ENCODE peak calls at places on chromosomes 4 and X, in ten cellular contexts. K is hepatocyte, R is upper lobe of right lung, S is AG09309, J is A549, P is lower lobe of right lung, L is brain microvascular endothelial cell, G is AG04449, I is GM12864, V is GM23338. Y is an unnamed sample.

GRCh38 chrX:22314211-22314610 is 41.5 kb downstream of the CBLL2 start:
- DNase-seq in K (no peak), R (no peak), S (no peak), J (no peak), P (no peak), L (no peak), G (no peak), I (no peak), V (no peak), Y (no peak)

GRCh38 chrX:68989865-68990606 is 161.2 kb downstream of the EFNB1 start:
- DNase-seq in K (peak), R (no peak), S (peak), J (no peak), P (no peak), L (peak), G (peak), I (no peak), V (peak), Y (no peak)

GRCh38 chr4:169617306-169617705 is 3.1 kb upstream of the CLCN3 start:
- DNase-seq in K (no peak), R (no peak), S (no peak), J (no peak), P (no peak), L (no peak), G (no peak), I (no peak), V (no peak), Y (no peak)

GRCh38 chr4:2290974-2291704 is 29.2 kb upstream of the MXD4 start:
- DNase-seq in K (peak), R (peak), S (no peak), J (no peak), P (no peak), L (no peak), G (no peak), I (peak), V (no peak), Y (peak)

GRCh38 chrX:154458954-154459829 is 1.1 kb downstream of the PLXNA3 start:
- DNase-seq in K (peak), R (no peak), S (no peak), J (no peak), P (peak), L (no peak), G (no peak), I (no peak), V (no peak), Y (no peak)

GRCh38 chr4:106495498-106495897 is 126.9 kb upstream of the GIMD1 start:
- DNase-seq in K (peak), R (no peak), S (peak), J (no peak), P (no peak), L (no peak), G (peak), I (no peak), V (no peak), Y (no peak)

GRCh38 chrX:21398424-21398823 is 24.2 kb downstream of the CNKSR2 start:
- DNase-seq in K (no peak), R (no peak), S (no peak), J (no peak), P (no peak), L (no peak), G (no peak), I (no peak), V (no peak), Y (no peak)

GRCh38 chr4:174592985-174593335 is 70.7 kb upstream of the HPGD start:
- DNase-seq in K (peak), R (no peak), S (peak), J (peak), P (no peak), L (peak), G (no peak), I (no peak), V (no peak), Y (no peak)

GRCh38 chrX:147699061-147699460 is 212.7 kb upstream of the FMR1 start:
- DNase-seq in K (no peak), R (no peak), S (no peak), J (no peak), P (no peak), L (no peak), G (no peak), I (no peak), V (peak), Y (no peak)

GRCh38 chr4:7210818-7211217 is 18.5 kb downstream of the SORCS2 start:
- DNase-seq in K (no peak), R (no peak), S (peak), J (peak), P (no peak), L (peak), G (peak), I (no peak), V (no peak), Y (no peak)

GRCh38 chrX:46180258-46180687 is 364.9 kb downstream of the ZNF674 start:
- DNase-seq in K (no peak), R (no peak), S (peak), J (peak), P (no peak), L (peak), G (peak), I (peak), V (no peak), Y (peak)

GRCh38 chrX:35711281-35711680 is 86.9 kb upstream of the MAGEB16 start:
- DNase-seq in K (no peak), R (no peak), S (no peak), J (no peak), P (no peak), L (peak), G (no peak), I (no peak), V (no peak), Y (no peak)

GRCh38 chr4:14375816-14376215 is 626.5 kb upstream of the CPEB2 start:
- DNase-seq in K (no peak), R (no peak), S (no peak), J (no peak), P (no peak), L (peak), G (no peak), I (no peak), V (no peak), Y (no peak)

GRCh38 chr4:52864816-52865215 is 2.7 kb downstream of the RASL11B start:
- DNase-seq in K (peak), R (no peak), S (peak), J (no peak), P (no peak), L (peak), G (peak), I (no peak), V (no peak), Y (no peak)

GRCh38 chr4:80184791-80185756 is 12.2 kb upstream of the PRDM8 start:
- DNase-seq in K (no peak), R (no peak), S (no peak), J (no peak), P (no peak), L (no peak), G (no peak), I (no peak), V (peak), Y (no peak)

GRCh38 chr4:1784395-1784788 is 8.7 kb upstream of the FGFR3 start:
- DNase-seq in K (no peak), R (no peak), S (no peak), J (no peak), P (no peak), L (no peak), G (no peak), I (no peak), V (no peak), Y (no peak)

GRCh38 chrX:43836435-43837184 is 45.6 kb downstream of the MAOB start:
- DNase-seq in K (peak), R (no peak), S (no peak), J (peak), P (no peak), L (no peak), G (no peak), I (no peak), V (peak), Y (peak)

GRCh38 chr4:123386608-123387007 is 10.0 kb upstream of the SPRY1 start:
- DNase-seq in K (no peak), R (no peak), S (no peak), J (no peak), P (no peak), L (peak), G (no peak), I (no peak), V (no peak), Y (no peak)

GRCh38 chr4:40434126-40434692 is 99.1 kb downstream of the CHRNA9 start:
- DNase-seq in K (no peak), R (no peak), S (no peak), J (no peak), P (no peak), L (no peak), G (no peak), I (no peak), V (peak), Y (no peak)

GRCh38 chrX:48924270-48924669 is 5.4 kb upstream of the PIM2 start:
- DNase-seq in K (no peak), R (no peak), S (no peak), J (no peak), P (no peak), L (no peak), G (no peak), I (no peak), V (no peak), Y (no peak)

GRCh38 chr4:17480530-17480929 is 31.4 kb downstream of the QDPR start:
- DNase-seq in K (no peak), R (no peak), S (no peak), J (no peak), P (no peak), L (no peak), G (no peak), I (no peak), V (no peak), Y (no peak)

GRCh38 chrX:19902110-19902509 is 14.7 kb upstream of the SH3KBP1 start:
- DNase-seq in K (no peak), R (peak), S (no peak), J (no peak), P (peak), L (peak), G (no peak), I (no peak), V (no peak), Y (no peak)

GRCh38 chr4:110452546-110452945 is 23.4 kb upstream of the ENPEP start:
- DNase-seq in K (no peak), R (no peak), S (no peak), J (no peak), P (no peak), L (no peak), G (no peak), I (no peak), V (peak), Y (no peak)

GRCh38 chr4:127868196-127868595 is 12.5 kb upstream of the PLK4 start:
- DNase-seq in K (no peak), R (no peak), S (no peak), J (no peak), P (no peak), L (peak), G (no peak), I (no peak), V (no peak), Y (no peak)

GRCh38 chr4:127875791-127876190 is 4.9 kb upstream of the PLK4 start:
- DNase-seq in K (no peak), R (no peak), S (no peak), J (no peak), P (no peak), L (no peak), G (no peak), I (no peak), V (no peak), Y (no peak)

GRCh38 chr4:127870688-127871087 is 10.0 kb upstream of the PLK4 start:
- DNase-seq in K (no peak), R (no peak), S (peak), J (peak), P (no peak), L (peak), G (peak), I (no peak), V (no peak), Y (no peak)
- H3K4me3 ChIP-seq in K (no peak), R (no peak), S (no peak), J (no peak), P (no peak), L (no peak), G (no peak), I (no peak), V (no peak), Y (no peak)

DNA sequence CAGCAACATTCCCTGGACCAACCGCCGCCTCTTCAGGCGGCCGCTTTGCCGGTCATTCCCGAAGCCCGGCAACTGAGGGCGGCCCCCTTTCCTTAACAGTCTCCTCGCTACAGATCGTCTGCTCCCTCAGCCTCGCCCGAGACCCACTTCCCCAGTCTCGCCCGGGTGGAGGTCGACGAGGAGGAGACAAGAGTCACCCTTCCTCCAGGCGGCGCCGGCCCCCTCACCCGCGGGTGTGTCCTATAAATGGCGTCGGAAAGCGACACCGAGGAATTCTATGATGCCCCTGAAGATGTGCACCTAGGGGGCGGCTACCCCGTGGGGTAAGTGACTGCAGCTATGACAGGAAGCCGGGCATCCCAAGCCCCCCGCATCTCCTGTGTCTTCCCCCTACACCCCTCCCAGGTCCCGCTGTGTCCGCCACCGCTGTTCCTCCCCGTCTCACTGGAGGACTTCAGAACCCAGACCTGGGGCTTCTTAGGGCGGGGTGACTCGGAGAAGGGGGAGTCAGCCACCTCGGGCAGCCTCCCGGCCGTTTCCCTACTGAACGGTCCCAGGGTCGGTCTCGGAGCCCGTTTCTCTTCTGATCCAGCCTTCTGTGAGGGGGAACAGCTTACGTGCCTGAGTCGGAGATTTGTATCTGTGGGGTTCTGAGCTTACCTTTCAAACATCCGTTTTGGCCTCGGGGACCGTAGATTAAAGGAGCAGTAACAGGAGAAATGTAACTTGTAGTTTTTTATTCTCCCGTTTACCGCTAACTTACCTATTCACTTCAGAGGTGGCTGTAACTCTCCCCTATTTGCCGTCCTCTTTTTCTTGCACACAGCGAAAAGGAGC is 570 bp downstream of the WDR44 start:
- DNase-seq in K (peak), R (peak), S (no peak), J (peak), P (peak), L (peak), G (no peak), I (no peak), V (peak), Y (peak)
- TF ChIP-seq CTCF in K (no peak), R (no peak), S (no peak), J (no peak), P (peak), L (peak), G (no peak), I (no peak), V (no peak), Y (no peak)

GRCh38 chr4:57635900-57636299 is 525.7 kb upstream of the IGFBP7 start:
- DNase-seq in K (no peak), R (no peak), S (no peak), J (no peak), P (no peak), L (no peak), G (no peak), I (no peak), V (no peak), Y (no peak)

GRCh38 chr4:57640391-57641100 is 530.4 kb upstream of the IGFBP7 start:
- DNase-seq in K (no peak), R (no peak), S (no peak), J (no peak), P (no peak), L (no peak), G (no peak), I (no peak), V (peak), Y (no peak)

DNA sequence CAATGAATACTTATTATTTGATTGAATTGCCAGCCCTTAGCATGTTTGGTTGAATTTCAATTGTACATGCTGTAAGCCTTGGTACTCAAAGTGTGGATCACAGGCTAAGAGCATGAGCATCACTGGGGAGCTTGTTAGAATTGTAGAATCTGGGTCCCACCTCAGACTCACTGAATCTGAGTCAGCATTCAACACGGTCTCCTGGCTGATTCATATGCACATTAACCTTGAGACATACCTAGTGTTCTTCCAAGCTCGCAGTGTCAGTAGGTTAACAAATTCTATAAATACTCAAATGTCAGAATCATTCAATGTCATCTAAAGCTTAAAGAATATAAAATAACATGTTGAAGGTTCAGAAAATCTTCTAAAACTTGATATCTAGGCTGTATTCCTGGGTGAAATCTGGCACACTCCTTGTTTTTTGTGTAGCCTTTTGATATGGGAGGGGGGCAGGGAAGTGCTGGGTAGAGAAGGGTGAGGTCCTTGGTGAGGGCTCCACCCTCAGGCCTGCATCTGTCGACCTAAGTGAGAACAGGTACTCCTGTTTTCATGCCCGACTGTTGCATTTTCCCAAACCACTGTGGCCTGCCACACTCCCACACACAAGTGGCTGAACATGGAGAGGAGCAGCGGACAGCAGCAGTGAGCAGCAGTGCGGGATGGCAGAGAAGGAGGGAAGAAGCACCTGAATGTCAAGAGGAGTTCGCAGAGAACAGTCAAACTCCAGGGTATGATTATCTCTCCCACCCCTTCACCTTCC is 529.6 kb upstream of the IGFBP7 start:
- DNase-seq in K (no peak), R (no peak), S (no peak), J (no peak), P (no peak), L (no peak), G (no peak), I (no peak), V (peak), Y (no peak)
- H3K4me3 ChIP-seq in K (no peak), R (no peak), S (no peak), J (no peak), P (no peak), L (no peak), G (no peak), I (no peak), V (no peak), Y (no peak)

GRCh38 chr4:167642250-167642649 is 408.0 kb upstream of the SPOCK3 start:
- DNase-seq in K (no peak), R (no peak), S (no peak), J (no peak), P (no peak), L (no peak), G (no peak), I (no peak), V (no peak), Y (no peak)

GRCh38 chr4:167645358-167645757 is 411.1 kb upstream of the SPOCK3 start:
- DNase-seq in K (no peak), R (no peak), S (no peak), J (no peak), P (no peak), L (no peak), G (no peak), I (no peak), V (no peak), Y (no peak)
- TF ChIP-seq CTCF in K (no peak), R (no peak), S (no peak), J (no peak), P (no peak), L (no peak), G (no peak), I (no peak), V (no peak), Y (no peak)

DNA sequence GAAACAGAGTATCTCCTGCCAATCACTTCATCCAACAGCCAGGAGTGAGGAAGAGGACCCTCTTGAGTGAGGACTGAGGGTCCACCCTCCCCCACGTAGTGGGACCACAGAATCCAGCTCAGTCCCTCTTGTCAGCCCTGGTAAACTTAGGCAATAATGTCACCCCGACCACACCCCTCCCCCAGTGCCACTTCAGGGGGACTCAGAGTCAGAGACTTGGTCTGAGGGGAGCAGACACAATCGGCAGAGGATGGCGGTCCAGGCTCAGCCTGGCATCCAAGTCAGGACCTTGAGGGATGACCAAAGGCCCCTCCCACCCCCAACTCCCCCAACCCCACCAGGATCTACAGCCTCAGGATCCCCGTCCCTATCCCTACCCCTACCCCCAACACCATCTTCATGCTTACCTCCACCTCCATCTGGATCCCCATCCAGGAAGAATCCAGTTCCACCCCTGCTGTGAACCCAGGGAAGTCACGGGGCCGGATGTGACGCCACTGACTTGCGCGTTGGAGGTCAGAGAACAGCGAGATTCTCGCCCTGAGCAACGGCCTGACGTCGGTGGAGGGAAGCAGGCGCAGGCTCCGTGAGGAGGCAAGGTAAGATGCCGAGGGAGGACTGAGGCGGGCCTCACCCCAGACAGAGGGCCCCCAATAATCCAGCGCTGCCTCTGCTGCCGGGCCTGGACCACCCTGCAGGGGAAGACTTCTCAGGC is at the start of the genes CSAG1 and MAGEA12:
- DNase-seq in K (no peak), R (no peak), S (no peak), J (peak), P (no peak), L (no peak), G (no peak), I (no peak), V (no peak), Y (no peak)
- H3K4me3 ChIP-seq in K (no peak), R (no peak), S (peak), J (no peak), P (no peak), L (no peak), G (no peak), I (no peak), V (no peak), Y (no peak)

DNA sequence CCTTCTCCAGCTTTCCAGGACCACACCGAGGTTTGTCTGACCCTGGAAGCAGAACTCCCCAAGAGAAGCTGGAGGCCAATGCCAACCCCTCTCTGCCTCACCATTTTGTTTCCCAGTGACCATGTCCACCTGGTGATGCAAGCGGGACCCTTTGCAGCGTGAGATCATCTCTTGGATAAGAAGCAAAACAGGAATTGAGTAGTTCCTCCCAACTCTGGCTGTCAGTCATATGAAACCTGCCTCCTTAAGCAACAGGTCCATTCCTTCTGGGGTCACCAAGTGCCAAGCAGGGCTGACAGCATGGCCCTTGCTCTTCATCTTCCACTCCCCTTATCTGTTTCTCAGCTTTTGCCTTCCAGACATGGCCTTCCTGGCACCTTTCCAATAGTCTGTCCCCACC is 41.3 kb upstream of the MTM1 start:
- DNase-seq in K (no peak), R (no peak), S (no peak), J (no peak), P (no peak), L (no peak), G (no peak), I (no peak), V (no peak), Y (no peak)
- TF ChIP-seq CTCF in K (no peak), R (no peak), S (no peak), J (no peak), P (no peak), L (no peak), G (no peak), I (no peak), V (no peak), Y (no peak)

GRCh38 chr4:176791591-176792347 is 953 bp downstream of the VEGFC start:
- DNase-seq in K (peak), R (peak), S (no peak), J (peak), P (peak), L (no peak), G (no peak), I (no peak), V (peak), Y (peak)

GRCh38 chr4:176794651-176795050 is 1.9 kb upstream of the VEGFC start:
- DNase-seq in K (no peak), R (no peak), S (no peak), J (no peak), P (no peak), L (no peak), G (no peak), I (no peak), V (no peak), Y (no peak)

GRCh38 chr4:176794151-176794550 is 1.4 kb upstream of the VEGFC start:
- DNase-seq in K (no peak), R (no peak), S (peak), J (peak), P (no peak), L (peak), G (peak), I (no peak), V (no peak), Y (no peak)

GRCh38 chr4:176792348-176793059 is at the start of gene VEGFC:
- DNase-seq in K (peak), R (peak), S (no peak), J (peak), P (peak), L (peak), G (no peak), I (no peak), V (peak), Y (peak)

GRCh38 chr4:176793060-176793605 is 411 bp upstream of the VEGFC start:
- DNase-seq in K (no peak), R (no peak), S (no peak), J (no peak), P (no peak), L (no peak), G (no peak), I (no peak), V (peak), Y (no peak)
- H3K4me3 ChIP-seq in K (peak), R (peak), S (peak), J (peak), P (peak), L (peak), G (peak), I (no peak), V (peak), Y (no peak)